ENCODE peak calls at places on chromosome 20, in nine cellular contexts. W, K, P, T, O, H, I, Y and C are unnamed samples.
A peak's percentile ranks its signal among the peaks of the same experiment; 100 is the strongest.

GRCh38 chr20:1494436-1494835 is 3.2 kb upstream of the SIRPB2 start:
- DNase-seq in I (no peak), W (no peak), P (no peak), Y (no peak), O (no peak), K (no peak), T (no peak), H (no peak), C (no peak)

GRCh38 chr20:10992776-10993175 is 319.0 kb upstream of the JAG1 start:
- DNase-seq in O (no peak), Y (no peak), K (no peak), T (no peak), H (no peak), I (no peak), W (no peak), P (no peak), C (no peak)

GRCh38 chr20:35601990-35602389 is 13.6 kb upstream of the SPAG4 start:
- DNase-seq in W (no peak), I (no peak), P (no peak), H (no peak), O (no peak), Y (no peak), T (no peak), K (no peak), C (no peak)

GRCh38 chr20:10448270-10449156 is 13.4 kb downstream of the SLX4IP start:
- DNase-seq in Y (no peak), I (peak; percentile 23), H (no peak), O (no peak), K (no peak), T (no peak), W (no peak), P (no peak), C (no peak)

GRCh38 chr20:47546184-47547033 is 44.7 kb downstream of the NCOA3 start:
- DNase-seq in K (no peak), Y (no peak), W (no peak), O (no peak), H (no peak), P (no peak), I (peak; percentile 59), T (no peak), C (peak; percentile 37)

GRCh38 chr20:55472704-55473103 is 532.6 kb downstream of the CBLN4 start:
- DNase-seq in H (no peak), W (no peak), P (no peak), Y (no peak), T (no peak), K (no peak), O (no peak), I (peak; percentile 1), C (no peak)

GRCh38 chr20:46230811-46231282 is 77.5 kb downstream of the CDH22 start:
- DNase-seq in W (peak; percentile 33), I (peak; percentile 36), K (no peak), T (no peak), O (no peak), H (no peak), Y (peak; percentile 86), P (no peak), C (peak; percentile 62)

GRCh38 chr20:48463916-48464315 is 363.9 kb downstream of the PREX1 start:
- DNase-seq in T (no peak), P (peak; percentile 41), O (no peak), W (no peak), K (peak; percentile 40), I (peak; percentile 26), Y (no peak), H (no peak), C (no peak)

GRCh38 chr20:46293084-46293483 is 15.2 kb downstream of the CDH22 start:
- DNase-seq in O (no peak), Y (peak; percentile 60), W (no peak), I (peak; percentile 61), T (no peak), P (no peak), H (peak; percentile 12), K (peak; percentile 22), C (peak; percentile 49)

GRCh38 chr20:31740656-31741323 is 1.7 kb downstream of the TPX2 start:
- DNase-seq in H (no peak), K (no peak), Y (no peak), I (no peak), P (no peak), W (no peak), O (no peak), T (no peak), C (no peak)

GRCh38 chr20:37226889-37227288 is 34.7 kb downstream of the GHRH start:
- DNase-seq in H (no peak), W (peak; percentile 60), Y (no peak), K (no peak), T (no peak), O (no peak), P (no peak), I (no peak), C (no peak)

GRCh38 chr20:18808712-18809111 is 4.9 kb upstream of the SCP2D1 start:
- DNase-seq in K (no peak), Y (no peak), H (no peak), T (no peak), W (no peak), P (no peak), O (no peak), I (no peak), C (no peak)

GRCh38 chr20:55360895-55361294 is 644.4 kb downstream of the CBLN4 start:
- DNase-seq in O (no peak), K (no peak), I (no peak), Y (no peak), W (no peak), T (no peak), H (no peak), P (no peak), C (no peak)

GRCh38 chr20:7410150-7410549 is 530.1 kb downstream of the HAO1 start:
- DNase-seq in Y (no peak), H (no peak), K (no peak), I (no peak), P (no peak), W (no peak), O (no peak), T (no peak), C (no peak)

GRCh38 chr20:59074456-59074855 is 31.9 kb upstream of the PRELID3B start:
- DNase-seq in K (no peak), W (no peak), Y (no peak), T (no peak), O (no peak), P (peak; percentile 47), I (peak; percentile 81), H (no peak), C (no peak)

GRCh38 chr20:38073307-38074010 is 39.9 kb downstream of the RPRD1B start:
- DNase-seq in P (peak; percentile 94), K (no peak), O (peak; percentile 71), W (peak; percentile 62), T (peak; percentile 11), I (peak; percentile 84), H (peak; percentile 99), Y (peak; percentile 40), C (peak; percentile 92)

GRCh38 chr20:24984963-24985640 is 7.4 kb downstream of the APMAP start:
- DNase-seq in W (no peak), T (no peak), H (no peak), O (peak; percentile 59), P (no peak), K (peak; percentile 48), I (no peak), Y (no peak), C (no peak)

GRCh38 chr20:59835448-59836395 is 97.7 kb downstream of the SYCP2 start:
- DNase-seq in Y (peak; percentile 46), H (no peak), W (peak; percentile 46), P (no peak), T (no peak), I (no peak), K (peak; percentile 72), O (no peak), C (peak; percentile 23)

GRCh38 chr20:41467690-41468089 is 101.1 kb upstream of the EMILIN3 start:
- DNase-seq in W (no peak), I (no peak), P (no peak), T (no peak), O (no peak), H (no peak), Y (no peak), K (no peak), C (no peak)

GRCh38 chr20:16612708-16613107 is 39.5 kb upstream of the KIF16B start:
- DNase-seq in P (no peak), W (no peak), Y (no peak), I (no peak), K (no peak), O (no peak), T (no peak), H (no peak), C (no peak)

GRCh38 chr20:53040678-53041674 is 68.8 kb downstream of the TSHZ2 start:
- DNase-seq in P (no peak), O (no peak), T (no peak), I (no peak), H (no peak), K (no peak), W (no peak), Y (no peak), C (peak; percentile 63)